ENCODE peak calls at places on chromosomes 12 and 14, in six cellular contexts. X is HepG2, R is fibroblast of villous mesenchyme, I is fibroblast of mammary gland, U is transverse colon, C is AG04449. S is an unnamed sample.

GRCh38 chr14:100212476-100213333 is 26.2 kb upstream of the YY1 start:
- DNase-seq in X (no peak), R (no peak), I (no peak), U (no peak), C (no peak), S (no peak)

GRCh38 chr12:51823875-51824565 is 24.5 kb downstream of the FIGNL2 start:
- DNase-seq in X (peak), R (peak), I (peak), U (peak), C (peak), S (peak)

GRCh38 chr12:7289743-7290142 is 14.1 kb upstream of the ACSM4 start:
- DNase-seq in X (no peak), R (no peak), I (peak), U (no peak), C (no peak), S (no peak)

GRCh38 chr12:69070319-69071090 is 137.5 kb upstream of the CPM start:
- DNase-seq in X (peak), R (peak), I (peak), U (peak), C (no peak), S (no peak)

GRCh38 chr12:28780096-28780495 is 369.0 kb upstream of the FAR2 start:
- DNase-seq in X (peak), R (peak), I (peak), U (peak), C (peak), S (peak)

GRCh38 chr12:62750941-62751843 is 183.8 kb downstream of the PPM1H start:
- DNase-seq in X (no peak), R (no peak), I (no peak), U (no peak), C (no peak), S (no peak)

GRCh38 chr12:58557156-58557555 is 363.1 kb downstream of the LRIG3 start:
- DNase-seq in X (no peak), R (peak), I (peak), U (no peak), C (peak), S (no peak)

GRCh38 chr14:37036669-37037341 is 135.6 kb downstream of the SLC25A21 start:
- DNase-seq in X (peak), R (no peak), I (peak), U (no peak), C (no peak), S (peak)

GRCh38 chr12:101455685-101456084 is 19.5 kb upstream of the SPIC start:
- DNase-seq in X (no peak), R (no peak), I (no peak), U (no peak), C (no peak), S (no peak)

GRCh38 chr14:103279129-103280025 is 54.7 kb upstream of the EIF5 start:
- DNase-seq in X (no peak), R (no peak), I (no peak), U (no peak), C (no peak), S (no peak)
- H3K4me3 ChIP-seq in X (no peak), R (peak), I (no peak), U (no peak), C (no peak), S (no peak)

GRCh38 chr14:56570295-56570694 is 9.3 kb upstream of the TMEM260 start:
- DNase-seq in X (no peak), R (no peak), I (no peak), U (no peak), C (no peak), S (no peak)

GRCh38 chr14:56569174-56569573 is 10.4 kb upstream of the TMEM260 start:
- DNase-seq in X (no peak), R (no peak), I (peak), U (no peak), C (no peak), S (no peak)
- H3K4me3 ChIP-seq in X (no peak), R (no peak), I (no peak), U (no peak), C (no peak), S (no peak)

DNA sequence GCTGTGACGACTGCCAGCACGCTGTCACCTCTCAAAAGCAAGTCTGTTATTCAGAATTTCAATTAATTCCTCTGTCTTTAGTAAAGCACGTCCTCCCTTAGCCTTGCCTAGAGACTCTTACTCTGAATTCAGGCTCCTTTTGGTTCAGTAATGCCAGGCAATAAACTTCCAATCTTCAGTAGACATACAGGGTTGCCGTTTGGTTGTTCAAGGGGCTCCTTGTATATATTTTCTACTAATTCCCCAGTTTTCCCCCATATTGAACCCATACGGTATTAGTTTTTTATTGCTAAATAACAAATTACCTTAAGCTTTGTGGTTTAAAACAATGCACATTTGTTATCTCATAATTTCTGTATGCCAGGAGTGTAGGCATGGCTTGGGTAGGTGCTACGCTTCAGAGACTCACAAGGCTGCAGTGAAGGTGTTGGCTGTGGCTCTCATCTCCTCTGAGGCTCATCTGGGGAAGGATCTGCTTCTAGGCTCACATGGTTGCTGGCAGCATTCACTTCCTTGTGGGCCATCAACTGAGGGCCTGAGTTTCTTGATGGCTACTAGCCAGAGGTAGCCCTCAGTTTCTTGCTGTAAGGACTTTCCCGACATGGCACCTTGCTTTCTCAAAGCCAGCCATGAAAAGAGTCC is 7.3 kb upstream of the CLECL1 start:
- DNase-seq in X (no peak), R (no peak), I (no peak), U (peak), C (no peak), S (no peak)
- H3K4me3 ChIP-seq in X (no peak), R (peak), I (no peak), U (peak), C (peak), S (peak)

DNA sequence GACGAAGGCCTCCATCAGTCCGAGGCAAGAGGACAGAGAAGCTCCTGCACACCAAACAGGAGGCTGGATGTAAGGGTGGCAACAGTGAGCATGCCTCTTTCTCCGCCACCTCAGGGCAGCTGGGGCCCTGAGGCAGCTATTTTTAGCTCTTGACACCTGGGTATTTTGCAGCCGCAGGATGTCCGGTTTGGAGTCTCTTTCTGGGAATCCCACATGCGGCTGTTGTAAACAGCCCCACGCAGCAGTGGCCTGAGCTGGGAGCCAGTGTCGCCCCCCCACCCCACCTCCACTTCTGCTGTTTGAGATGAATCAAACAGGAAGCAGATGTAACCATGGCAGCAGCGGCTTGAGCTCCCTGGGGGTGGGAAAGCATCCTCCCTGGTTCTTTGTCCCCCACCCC is 11.7 kb downstream of the HDAC7 start:
- DNase-seq in X (no peak), R (peak), I (peak), U (peak), C (no peak), S (no peak)
- H3K4me3 ChIP-seq in X (no peak), R (no peak), I (no peak), U (no peak), C (no peak), S (no peak)

GRCh38 chr12:122203968-122204828 is 689 bp downstream of the B3GNT4 start:
- DNase-seq in X (no peak), R (no peak), I (no peak), U (no peak), C (no peak), S (no peak)
- H3K4me3 ChIP-seq in X (peak), R (peak), I (peak), U (peak), C (peak), S (peak)

GRCh38 chr12:47819902-47820630 is at the start of gene HDAC7:
- DNase-seq in X (peak), R (peak), I (peak), U (peak), C (no peak), S (no peak)

GRCh38 chr12:47820631-47821345 is 1.1 kb upstream of the HDAC7 start:
- DNase-seq in X (peak), R (peak), I (peak), U (peak), C (peak), S (peak)

GRCh38 chr12:47818382-47818700 is 1.4 kb downstream of the HDAC7 start:
- DNase-seq in X (no peak), R (no peak), I (no peak), U (peak), C (no peak), S (no peak)

GRCh38 chr12:47818701-47819543 is 781 bp downstream of the HDAC7 start:
- DNase-seq in X (peak), R (peak), I (no peak), U (peak), C (no peak), S (no peak)

GRCh38 chr12:47819544-47819901 is 180 bp downstream of the HDAC7 start:
- DNase-seq in X (no peak), R (no peak), I (no peak), U (no peak), C (no peak), S (no peak)
- H3K4me3 ChIP-seq in X (peak), R (peak), I (peak), U (peak), C (peak), S (peak)